ENCODE peak calls at places on chromosome 1, in eight cellular contexts. P, Y, A, D, Q, L, X and V are unnamed samples.

GRCh38 chr1:74468982-74469603 is 43.3 kb downstream of the LRRC53 start:
- DNase-seq in Q (no peak), P (peak), D (peak), A (peak), X (no peak), L (no peak), Y (no peak), V (peak)

GRCh38 chr1:231691618-231692259 is 65.1 kb downstream of the DISC1 start:
- DNase-seq in Q (peak), P (peak), Y (no peak), X (no peak), A (peak), L (peak), D (peak), V (no peak)

GRCh38 chr1:56821462-56821797 is 2.2 kb upstream of the FYB2 start:
- DNase-seq in Q (no peak), A (no peak), X (no peak), D (no peak), Y (no peak), L (no peak), P (peak), V (no peak)

GRCh38 chr1:53375440-53375839 is 47.6 kb upstream of the LRP8 start:
- DNase-seq in X (no peak), Y (no peak), A (no peak), L (no peak), Q (no peak), P (no peak), D (no peak), V (no peak)

GRCh38 chr1:33727310-33727709 is 136.6 kb upstream of the HMGB4 start:
- DNase-seq in P (no peak), Q (no peak), X (no peak), L (no peak), D (no peak), A (no peak), Y (no peak), V (no peak)

GRCh38 chr1:2644171-2644570 is 11.4 kb upstream of the MMEL1 start:
- DNase-seq in Y (no peak), P (no peak), X (peak), D (no peak), Q (no peak), L (no peak), A (no peak), V (no peak)

GRCh38 chr1:204041803-204042505 is 31.0 kb upstream of the SOX13 start:
- DNase-seq in D (no peak), P (no peak), X (no peak), Y (no peak), L (no peak), Q (no peak), A (peak), V (no peak)

GRCh38 chr1:25568834-25569598 is 25.6 kb downstream of the LDLRAP1 start:
- DNase-seq in Y (no peak), Q (peak), A (peak), L (no peak), X (no peak), P (peak), D (peak), V (no peak)

GRCh38 chr1:219174672-219175564 is 1.2 kb downstream of the LYPLAL1 start:
- DNase-seq in L (no peak), Y (peak), P (peak), D (peak), A (peak), X (no peak), Q (peak), V (no peak)

GRCh38 chr1:207402744-207403143 is 51.4 kb upstream of the CR2 start:
- DNase-seq in L (no peak), A (no peak), Q (no peak), Y (no peak), X (no peak), P (no peak), D (no peak), V (no peak)

GRCh38 chr1:154624756-154625643 is 17.0 kb upstream of the ADAR start:
- DNase-seq in X (no peak), A (peak), D (no peak), P (no peak), Y (no peak), L (no peak), Q (peak), V (no peak)

GRCh38 chr1:156483397-156483796 is 17.2 kb downstream of the MEF2D start:
- DNase-seq in A (no peak), X (no peak), L (no peak), P (no peak), D (no peak), Y (no peak), Q (no peak), V (no peak)

GRCh38 chr1:5620997-5621396 is 371.2 kb downstream of the NPHP4 start:
- DNase-seq in Y (no peak), Q (no peak), A (no peak), L (no peak), D (peak), P (peak), X (no peak), V (no peak)

GRCh38 chr1:236835491-236835890 is 40.4 kb downstream of the MTR start:
- DNase-seq in Q (no peak), D (no peak), X (no peak), Y (no peak), A (no peak), P (no peak), L (no peak), V (no peak)

GRCh38 chr1:9657521-9658032 is 6.0 kb downstream of the PIK3CD start:
- DNase-seq in X (no peak), D (no peak), L (no peak), Q (no peak), Y (no peak), P (no peak), A (no peak), V (no peak)

GRCh38 chr1:185632659-185633428 is 101.3 kb upstream of the HMCN1 start:
- DNase-seq in Y (no peak), Q (no peak), D (no peak), X (peak), L (no peak), A (peak), P (no peak), V (peak)

GRCh38 chr1:223641523-223642039 is 23.9 kb downstream of the CAPN8 start:
- DNase-seq in A (no peak), L (no peak), D (no peak), X (peak), Y (no peak), P (peak), Q (no peak), V (no peak)

GRCh38 chr1:169681094-169681493 is 30.3 kb downstream of the SELL start:
- DNase-seq in Q (no peak), A (no peak), L (no peak), D (no peak), Y (no peak), P (no peak), X (no peak), V (no peak)

GRCh38 chr1:15180189-15180588 is 26.6 kb downstream of the TMEM51 start:
- DNase-seq in Y (no peak), Q (no peak), L (peak), P (no peak), A (no peak), X (no peak), D (no peak), V (no peak)

GRCh38 chr1:91894036-91894761 is 8.2 kb upstream of the TGFBR3 start:
- DNase-seq in P (no peak), D (no peak), A (peak), L (no peak), Q (no peak), X (no peak), Y (no peak), V (no peak)

GRCh38 chr1:246372502-246372901 is 134.6 kb downstream of the SMYD3 start:
- DNase-seq in P (no peak), Y (no peak), X (no peak), D (no peak), L (no peak), A (no peak), Q (no peak), V (no peak)

GRCh38 chr1:174190800-174191199 is 31.5 kb downstream of the RABGAP1L start:
- DNase-seq in D (no peak), X (no peak), Q (no peak), A (no peak), P (no peak), Y (no peak), L (no peak), V (no peak)

GRCh38 chr1:226549094-226549936 is 751 bp downstream of the STUM start:
- DNase-seq in P (peak), Q (no peak), L (no peak), A (no peak), Y (peak), D (no peak), X (no peak), V (no peak)

GRCh38 chr1:62875676-62876075 is 91.7 kb downstream of the ATG4C start:
- DNase-seq in A (peak), Q (no peak), X (no peak), D (no peak), Y (no peak), P (peak), L (no peak), V (no peak)

GRCh38 chr1:248872752-248873408 is 14.0 kb upstream of the ZNF692 start:
- DNase-seq in D (peak), L (peak), A (peak), P (peak), X (peak), Y (peak), Q (peak), V (peak)

GRCh38 chr1:215475719-215476525 is 91.2 kb upstream of the KCTD3 start:
- DNase-seq in D (peak), P (peak), X (no peak), Y (no peak), A (peak), Q (peak), L (no peak), V (no peak)

GRCh38 chr1:228304225-228304624 is 96.4 kb downstream of the OBSCN start:
- DNase-seq in Q (no peak), L (no peak), X (no peak), D (no peak), P (no peak), A (no peak), Y (no peak), V (no peak)

GRCh38 chr1:3397311-3397710 is 57.2 kb upstream of the ARHGEF16 start:
- DNase-seq in P (no peak), X (no peak), Q (no peak), L (no peak), D (no peak), A (no peak), Y (no peak), V (no peak)

GRCh38 chr1:246638941-246639655 is 72.8 kb downstream of the CNST start:
- DNase-seq in X (no peak), D (no peak), L (no peak), Q (no peak), P (no peak), A (no peak), Y (no peak), V (no peak)

GRCh38 chr1:168119750-168120149 is 17.0 kb downstream of the GPR161 start:
- DNase-seq in X (no peak), Q (no peak), A (no peak), Y (no peak), L (no peak), D (no peak), P (no peak), V (no peak)

GRCh38 chr1:187264995-187265602 is 436.4 kb downstream of the PLA2G4A start:
- DNase-seq in Y (no peak), X (no peak), L (peak), D (peak), Q (peak), P (peak), A (no peak), V (no peak)

GRCh38 chr1:204113900-204114299 is 37.9 kb downstream of the ETNK2 start:
- DNase-seq in A (no peak), X (no peak), D (no peak), Q (no peak), Y (no peak), L (no peak), P (no peak), V (no peak)

GRCh38 chr1:153945795-153946621 is 510 bp downstream of the DENND4B start:
- DNase-seq in P (peak), L (peak), X (peak), A (peak), Y (peak), D (no peak), Q (peak), V (peak)

GRCh38 chr1:3497521-3497920 is 43.1 kb downstream of the ARHGEF16 start:
- DNase-seq in D (no peak), Y (no peak), X (no peak), A (no peak), L (no peak), Q (no peak), P (no peak), V (no peak)

GRCh38 chr1:42998381-42998780 is 39.7 kb upstream of the SLC2A1 start:
- DNase-seq in D (no peak), P (no peak), A (no peak), Q (no peak), X (no peak), L (no peak), Y (no peak), V (no peak)

GRCh38 chr1:50108497-50109073 is at the start of gene ELAVL4:
- DNase-seq in Y (no peak), Q (peak), A (no peak), X (no peak), D (no peak), L (no peak), P (no peak), V (no peak)

GRCh38 chr1:19744335-19744743 is 55.4 kb downstream of the TMCO4 start:
- DNase-seq in Y (no peak), L (no peak), Q (no peak), P (no peak), X (no peak), D (no peak), A (no peak), V (no peak)

GRCh38 chr1:226201029-226201593 is 14.6 kb upstream of the ACBD3 start:
- DNase-seq in D (no peak), Q (no peak), P (peak), X (no peak), L (no peak), A (no peak), Y (no peak), V (no peak)

GRCh38 chr1:2504224-2504948 is 22.0 kb downstream of the PANK4 start:
- DNase-seq in D (no peak), X (no peak), L (no peak), Y (no peak), Q (no peak), P (no peak), A (no peak), V (no peak)

GRCh38 chr1:245997471-245998258 is 509.4 kb downstream of the SMYD3 start:
- DNase-seq in X (no peak), A (no peak), L (no peak), Y (no peak), D (no peak), P (peak), Q (peak), V (no peak)